ENCODE peak calls at places on chromosomes 3 and 15, in eight cellular contexts. J is neuronal stem cell, X is pons, U is GM04503, C is left cardiac atrium, M is ureter, S is OCI-LY7, R is GM23248. E is an unnamed sample.

GRCh38 chr3:189985938-189986337 is 134.8 kb downstream of the P3H2 start:
- DNase-seq in C (no peak), X (no peak), J (no peak), U (no peak), M (no peak), R (no peak), S (no peak), E (no peak)

GRCh38 chr15:83380682-83381081 is 66.5 kb upstream of the SH3GL3 start:
- DNase-seq in R (peak), M (peak), S (peak), J (no peak), C (peak), U (no peak), X (peak), E (peak)

GRCh38 chr3:26920579-26920978 is 298.0 kb downstream of the LRRC3B start:
- DNase-seq in M (no peak), X (peak), R (no peak), C (no peak), U (no peak), S (no peak), J (peak), E (peak)

GRCh38 chr15:86382341-86382740 is 302.7 kb downstream of the AGBL1 start:
- DNase-seq in U (no peak), S (no peak), J (peak), R (no peak), X (no peak), M (no peak), C (no peak), E (peak)

GRCh38 chr15:52486003-52486996 is 42.4 kb downstream of the MYO5A start:
- DNase-seq in S (no peak), U (no peak), C (no peak), R (no peak), M (no peak), X (peak), J (peak), E (no peak)

GRCh38 chr15:69031013-69032001 is 16.8 kb downstream of the NOX5 start:
- DNase-seq in U (no peak), C (peak), S (no peak), J (peak), M (peak), R (peak), X (no peak), E (no peak)

GRCh38 chr3:46353090-46353489 is 821 bp upstream of the CCR2 start:
- DNase-seq in J (no peak), X (no peak), R (no peak), M (no peak), U (no peak), S (no peak), C (no peak), E (no peak)

GRCh38 chr3:33791477-33792166 is 6.8 kb upstream of the PDCD6IP start:
- DNase-seq in M (no peak), X (no peak), C (no peak), U (no peak), J (no peak), S (no peak), R (peak), E (no peak)

GRCh38 chr3:89859738-89860137 is 752.3 kb downstream of the EPHA3 start:
- DNase-seq in C (no peak), S (no peak), J (no peak), R (no peak), X (peak), M (no peak), U (no peak), E (no peak)

GRCh38 chr15:21260966-21261395 is 179.3 kb downstream of the POTEB3 start:
- DNase-seq in U (no peak), J (no peak), X (no peak), S (no peak), R (no peak), M (no peak), C (peak), E (no peak)

GRCh38 chr3:99248130-99248529 is 346.6 kb upstream of the DCBLD2 start:
- DNase-seq in R (peak), M (no peak), J (no peak), U (peak), S (no peak), C (no peak), X (no peak), E (no peak)

GRCh38 chr3:184133840-184134745 is 1.1 kb upstream of the EIF2B5 start:
- DNase-seq in C (peak), X (peak), R (peak), M (peak), J (peak), S (peak), U (no peak), E (peak)

GRCh38 chr15:65981837-65982696 is 112.8 kb downstream of the RAB11A start:
- DNase-seq in M (peak), X (no peak), J (peak), U (no peak), C (peak), R (no peak), S (peak), E (peak)

E was measured in DMS153.